ENCODE peak calls at places on chromosomes 16 and 17, in seven cellular contexts. F is stomach, O is H1, Z is endothelial cell of umbilical vein, E is sigmoid colon, N is transverse colon, K is prostate gland. Q is an unnamed sample.

GRCh38 chr17:45999900-46000290 is 845 bp downstream of the STH start:
- DNase-seq in Z (no peak), N (no peak), F (no peak), E (no peak), K (no peak), O (no peak), Q (no peak)

GRCh38 chr16:80058236-80058635 is 457.7 kb upstream of the MAF start:
- DNase-seq in E (peak), O (no peak), Z (no peak), K (peak), N (peak), F (no peak), Q (no peak)

GRCh38 chr16:70416748-70417616 is 21.9 kb downstream of the ST3GAL2 start:
- DNase-seq in K (no peak), E (no peak), F (no peak), N (peak), Z (no peak), O (no peak), Q (peak)

GRCh38 chr17:51650202-51650601 is 389.9 kb downstream of the UTP18 start:
- DNase-seq in F (no peak), Z (no peak), N (no peak), K (no peak), O (no peak), E (no peak), Q (no peak)

GRCh38 chr16:19882186-19882585 is 2.5 kb downstream of the GPRC5B start:
- DNase-seq in N (no peak), O (peak), Z (no peak), E (no peak), F (no peak), K (no peak), Q (no peak)

GRCh38 chr17:83189673-83190385 is 110.4 kb downstream of the METRNL start:
- DNase-seq in Z (peak), F (peak), E (peak), K (peak), O (no peak), N (no peak), Q (no peak)

GRCh38 chr16:55655709-55656694 is at the start of gene SLC6A2:
- DNase-seq in K (peak), E (no peak), O (peak), N (no peak), Z (no peak), F (no peak), Q (no peak)

GRCh38 chr17:80705988-80706387 is 161.3 kb downstream of the RPTOR start:
- DNase-seq in E (no peak), F (no peak), Z (no peak), O (no peak), N (no peak), K (no peak), Q (no peak)

GRCh38 chr17:49926886-49927285 is 42.1 kb upstream of the DLX4 start:
- DNase-seq in K (no peak), O (no peak), Z (no peak), F (no peak), N (no peak), E (no peak), Q (no peak)

GRCh38 chr17:21355586-21355985 is 20.6 kb upstream of the KCNJ12 start:
- DNase-seq in E (no peak), Z (no peak), O (no peak), N (no peak), F (no peak), K (no peak), Q (no peak)

GRCh38 chr16:89190150-89190958 is 10.0 kb downstream of the SLC22A31 start:
- DNase-seq in F (no peak), O (no peak), N (no peak), K (no peak), E (no peak), Z (no peak), Q (no peak)

GRCh38 chr17:37813753-37814152 is 68.9 kb upstream of the HNF1B start:
- DNase-seq in N (no peak), Z (peak), E (no peak), O (no peak), K (no peak), F (no peak), Q (no peak)

GRCh38 chr16:47687694-47688093 is 226.6 kb downstream of the PHKB start:
- DNase-seq in F (no peak), Z (no peak), K (no peak), O (no peak), E (no peak), N (no peak), Q (no peak)

GRCh38 chr17:38585056-38585804 is 20.5 kb downstream of the SRCIN1 start:
- DNase-seq in F (no peak), K (no peak), O (no peak), E (no peak), N (peak), Z (no peak), Q (no peak)

GRCh38 chr17:11238710-11239109 is 2.3 kb upstream of the SHISA6 start:
- DNase-seq in N (no peak), E (no peak), Z (no peak), O (no peak), F (no peak), K (peak), Q (no peak)

GRCh38 chr17:47604268-47604927 is 45.3 kb upstream of the KPNB1 start:
- DNase-seq in O (no peak), E (no peak), Z (peak), F (no peak), K (no peak), N (no peak), Q (no peak)

GRCh38 chr17:48636177-48637018 is 10.2 kb upstream of the HOXB9 start:
- DNase-seq in Z (peak), K (no peak), E (peak), O (peak), N (peak), F (peak), Q (peak)

GRCh38 chr17:72253597-72253996 is 132.8 kb downstream of the SOX9 start:
- DNase-seq in E (no peak), N (no peak), F (no peak), Z (no peak), K (no peak), O (no peak), Q (no peak)

GRCh38 chr16:21001262-21001661 is 100.7 kb downstream of the LYRM1 start:
- DNase-seq in N (peak), F (no peak), K (no peak), O (no peak), E (no peak), Z (peak), Q (no peak)

GRCh38 chr17:32529604-32530003 is 42.8 kb downstream of the CDK5R1 start:
- DNase-seq in F (no peak), N (no peak), Z (no peak), K (no peak), E (no peak), O (no peak), Q (no peak)

GRCh38 chr17:9512323-9513168 is 63.1 kb downstream of the STX8 start:
- DNase-seq in K (no peak), Z (peak), F (no peak), N (no peak), E (no peak), O (no peak), Q (no peak)

GRCh38 chr17:50363217-50364060 is 9.5 kb downstream of the MRPL27 start:
- DNase-seq in K (no peak), O (peak), N (no peak), F (no peak), Z (peak), E (peak), Q (no peak)

GRCh38 chr16:14050297-14051027 is 20.7 kb upstream of the MRTFB start:
- DNase-seq in K (no peak), Z (peak), E (no peak), O (peak), F (no peak), N (no peak), Q (no peak)

GRCh38 chr17:39667262-39668140 is 752 bp upstream of the PNMT start:
- DNase-seq in O (no peak), E (no peak), N (peak), F (peak), K (no peak), Z (no peak), Q (no peak)
- TF ChIP-seq POLR2AphosphoS5 in O (no peak), E (peak), N (no peak), F (no peak), K (no peak), Z (no peak), Q (no peak)

DNA sequence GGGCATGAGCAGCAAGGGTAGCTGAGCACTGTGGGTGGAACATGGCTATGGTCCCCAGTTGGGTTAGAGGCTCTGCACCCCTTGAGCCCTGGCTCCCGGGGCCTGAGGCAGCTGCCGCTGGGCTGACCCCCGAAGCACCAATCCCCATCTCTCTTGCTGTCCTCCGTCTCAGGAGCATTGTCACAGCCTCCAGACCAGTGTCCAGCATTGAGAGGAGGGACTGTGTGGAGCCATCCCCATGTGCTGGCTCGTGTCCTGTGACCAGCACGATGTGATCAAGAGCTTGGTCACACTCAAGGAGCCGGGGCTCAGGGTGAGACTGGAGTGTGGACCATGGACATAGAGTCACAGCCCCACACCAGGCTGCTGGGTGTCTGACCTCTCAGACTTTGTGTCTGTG is 2.9 kb downstream of the SMTNL2 start:
- DNase-seq in N (no peak), O (no peak), E (no peak), F (no peak), Z (no peak), K (no peak), Q (no peak)
- TF ChIP-seq POLR2A in N (no peak), O (no peak), E (no peak), F (no peak), Z (no peak), K (no peak), Q (no peak)

GRCh38 chr17:57899822-57900221 is 50.0 kb upstream of the MRPS23 start:
- DNase-seq in N (peak), F (peak), E (no peak), Z (no peak), O (no peak), K (peak), Q (no peak)
- TF ChIP-seq POLR2AphosphoS5 in N (peak), F (peak), E (no peak), Z (no peak), O (no peak), K (peak), Q (no peak)

DNA sequence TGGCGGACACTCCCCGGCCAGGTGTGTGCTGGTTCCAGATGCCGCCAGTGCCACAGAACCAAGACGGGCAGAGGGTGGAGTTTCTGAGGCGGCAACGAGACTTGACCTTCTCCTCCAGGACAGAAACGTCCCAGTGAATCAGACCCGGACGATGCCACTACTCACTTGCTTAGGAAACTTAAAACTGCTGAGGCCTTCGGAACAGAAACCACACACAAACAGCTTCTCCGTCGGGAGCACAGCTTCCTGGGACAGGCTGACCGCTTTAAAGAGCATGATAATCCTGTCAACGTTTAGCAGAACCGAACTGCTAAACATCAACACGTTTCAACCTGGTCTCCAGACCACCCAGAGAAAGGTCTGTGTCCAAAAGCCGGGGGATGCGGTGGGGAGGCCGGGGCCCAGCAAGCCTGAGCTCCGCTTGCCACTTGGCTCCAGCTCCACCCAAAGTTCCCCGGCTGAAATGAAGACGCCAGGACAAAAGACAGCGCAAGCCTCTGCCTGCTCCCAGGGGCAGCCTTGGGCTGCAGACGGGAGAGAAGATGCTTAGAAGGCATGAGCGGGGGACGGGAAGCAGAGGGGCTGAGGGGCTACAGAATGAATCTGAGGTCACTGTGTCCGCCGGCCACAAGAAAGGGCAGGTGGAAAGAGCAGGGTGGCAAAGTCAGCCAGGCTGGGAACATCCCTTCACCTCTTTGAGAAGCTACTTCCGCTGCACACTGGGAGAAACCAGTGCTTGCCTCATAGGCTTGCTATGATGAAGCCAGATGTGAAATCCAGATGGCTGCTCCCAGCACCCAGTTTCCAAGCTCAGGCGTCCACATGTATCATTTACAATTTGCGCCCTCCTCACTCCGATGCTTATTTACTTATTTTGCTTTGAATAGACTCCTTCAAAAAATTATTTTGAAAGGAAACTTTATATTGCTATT is 68.9 kb downstream of the MRM3 start:
- DNase-seq in K (no peak), F (no peak), N (no peak), Z (no peak), E (peak), O (no peak), Q (no peak)
- TF ChIP-seq POLR2A in K (no peak), F (no peak), N (no peak), Z (no peak), E (no peak), O (no peak), Q (no peak)

DNA sequence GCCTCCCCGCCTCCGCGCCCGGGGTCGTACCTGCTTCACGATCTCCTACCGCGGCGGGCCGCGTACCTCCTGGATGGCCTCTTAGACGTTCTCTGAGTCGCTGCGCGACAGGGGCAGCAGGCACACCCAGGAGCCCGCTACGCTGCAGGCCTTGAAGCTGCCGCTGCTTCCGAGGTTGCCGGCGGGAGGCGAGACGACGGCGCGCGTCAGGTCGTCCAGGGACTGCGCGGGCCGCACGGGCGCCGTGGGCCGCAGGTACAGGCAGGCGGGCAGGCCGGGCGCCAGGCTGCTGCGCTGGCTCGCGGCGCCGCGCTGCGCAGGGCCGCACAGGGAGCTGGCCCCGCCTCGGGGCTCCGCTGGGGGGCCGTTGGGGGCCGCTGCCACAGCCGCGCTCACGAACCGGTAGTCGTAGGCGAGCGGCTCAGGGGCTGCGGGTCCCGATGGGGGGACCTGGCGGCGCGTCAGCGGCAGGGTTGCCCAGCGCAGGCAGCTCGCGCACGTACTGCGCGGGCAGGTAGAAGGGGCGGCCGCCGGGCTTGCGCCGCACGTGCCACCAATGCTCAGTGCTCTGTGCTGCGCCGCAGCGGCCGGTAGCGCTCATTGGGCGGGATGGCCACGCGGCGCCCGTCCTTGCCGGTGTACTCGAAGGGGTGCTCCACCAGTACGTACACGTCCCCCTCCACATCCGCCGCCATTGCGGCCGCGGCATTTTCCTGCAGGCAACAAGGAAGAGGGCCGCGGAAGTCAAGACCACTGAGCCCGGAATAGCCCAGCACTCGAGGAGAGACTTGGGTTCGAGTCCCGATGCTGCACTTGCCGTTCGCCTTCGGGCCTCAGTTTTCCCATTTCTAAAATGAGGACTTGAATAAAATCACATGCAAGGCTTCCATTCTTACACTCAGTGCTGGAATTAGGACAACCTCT is 116.5 kb upstream of the SMURF2 start:
- DNase-seq in Z (no peak), N (peak), F (peak), O (no peak), E (peak), K (no peak), Q (no peak)
- TF ChIP-seq POLR2AphosphoS5 in Z (no peak), N (no peak), F (no peak), O (no peak), E (no peak), K (no peak), Q (no peak)

GRCh38 chr16:84753412-84754325 is 53.9 kb downstream of the USP10 start:
- DNase-seq in K (no peak), F (no peak), N (no peak), E (no peak), O (no peak), Z (no peak), Q (no peak)
- TF ChIP-seq POLR2A in K (no peak), F (no peak), N (no peak), E (no peak), O (no peak), Z (no peak), Q (no peak)

GRCh38 chr17:76598004-76598439 is 12.4 kb upstream of the ST6GALNAC2 start:
- DNase-seq in K (no peak), E (no peak), O (no peak), F (no peak), Z (no peak), N (no peak), Q (no peak)

GRCh38 chr17:76597156-76598003 is 11.7 kb upstream of the ST6GALNAC2 start:
- DNase-seq in K (peak), Z (no peak), E (no peak), F (no peak), N (no peak), O (no peak), Q (no peak)

GRCh38 chr17:76593964-76594363 is 8.3 kb upstream of the ST6GALNAC2 start:
- DNase-seq in O (no peak), K (no peak), Z (no peak), F (no peak), N (no peak), E (no peak), Q (no peak)

GRCh38 chr17:76594676-76595075 is 9.0 kb upstream of the ST6GALNAC2 start:
- DNase-seq in K (no peak), N (no peak), F (no peak), O (no peak), Z (no peak), E (no peak), Q (no peak)

GRCh38 chr17:76593338-76593737 is 7.7 kb upstream of the ST6GALNAC2 start:
- DNase-seq in N (no peak), O (no peak), E (no peak), Z (no peak), F (no peak), K (no peak), Q (no peak)
- TF ChIP-seq POLR2AphosphoS5 in N (no peak), O (no peak), E (no peak), Z (no peak), F (no peak), K (no peak), Q (no peak)

GRCh38 chr17:82037113-82037888 is at the start of gene DCXR:
- DNase-seq in Z (peak), F (peak), E (peak), N (peak), O (peak), K (peak), Q (peak)
- TF ChIP-seq POLR2A in Z (peak), F (peak), E (peak), N (peak), O (no peak), K (peak), Q (peak)

DNA sequence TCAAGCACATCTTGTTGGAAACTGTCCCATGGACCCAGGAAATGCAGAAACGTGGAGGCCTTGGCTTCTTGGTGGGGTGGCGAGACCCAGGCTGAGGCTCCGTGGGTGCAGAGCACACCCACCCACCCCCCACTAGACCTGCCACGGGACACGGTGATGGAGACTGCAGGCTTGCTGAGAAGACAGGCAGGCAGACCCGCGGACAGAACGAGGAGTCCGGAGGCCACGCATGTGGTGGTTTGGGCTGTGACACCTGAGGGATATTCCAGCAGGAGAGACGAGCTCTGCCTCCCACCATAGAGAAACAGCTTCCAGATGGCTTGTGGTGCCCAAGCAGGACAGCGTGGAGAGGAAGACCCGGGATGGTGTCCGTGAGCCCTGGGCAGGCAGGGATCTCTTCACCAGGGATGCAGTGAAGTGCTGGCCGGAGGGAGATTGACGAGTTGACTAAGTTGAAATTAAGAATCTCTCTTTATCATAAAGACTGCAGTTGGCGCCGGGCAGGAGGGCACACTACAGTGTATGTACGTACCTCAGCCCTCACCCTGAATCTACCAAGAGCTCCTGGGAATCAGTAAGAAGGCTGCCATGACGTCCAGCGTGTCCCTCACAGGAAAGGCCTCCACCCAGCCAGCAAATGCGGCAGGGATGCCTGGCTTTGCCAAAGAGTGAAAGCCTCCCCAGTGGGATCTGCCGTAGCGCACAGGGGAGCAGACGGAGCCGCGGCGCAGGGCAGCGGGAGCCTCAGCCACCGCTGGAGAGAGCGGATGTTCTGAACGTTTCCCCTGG is 8.2 kb downstream of the UBE2I start:
- DNase-seq in Z (no peak), N (no peak), E (no peak), K (no peak), F (no peak), O (no peak), Q (no peak)
- TF ChIP-seq POLR2AphosphoS5 in Z (no peak), N (no peak), E (no peak), K (no peak), F (no peak), O (peak), Q (no peak)

Q was measured in GM12892.